ENCODE peak calls at places on chromosomes 11 and 22, in four cellular contexts. B, F, J and U are unnamed samples.
A peak's percentile ranks its signal among the peaks of the same experiment; 100 is the strongest.

GRCh38 chr22:27242111-27242436 is 559.5 kb downstream of the MN1 start:
- DNase-seq in B (no peak), J (no peak), F (no peak), U (no peak)

GRCh38 chr11:123616505-123617198 is 37.8 kb downstream of the SCN3B start:
- DNase-seq in J (no peak), B (no peak), F (no peak), U (no peak)

GRCh38 chr11:28834877-28835276 is 726.7 kb downstream of the METTL15 start:
- DNase-seq in F (peak; percentile 43), B (no peak), J (peak; percentile 55), U (peak; percentile 86)

GRCh38 chr11:85867751-85868150 is 12.6 kb downstream of the CCDC83 start:
- DNase-seq in F (no peak), B (no peak), J (no peak), U (peak; percentile 44)

GRCh38 chr11:122721964-122722266 is 66.4 kb downstream of the UBASH3B start:
- DNase-seq in B (no peak), F (no peak), J (peak; percentile 62), U (no peak)

GRCh38 chr22:27718186-27719032 is 83.1 kb downstream of the MN1 start:
- DNase-seq in F (peak; percentile 47), J (peak; percentile 83), B (peak; percentile 60), U (peak; percentile 96)

GRCh38 chr11:43072096-43072495 is 239.7 kb upstream of the API5 start:
- DNase-seq in F (no peak), J (no peak), B (peak; percentile 30), U (no peak)

GRCh38 chr11:25351091-25351803 is 854.4 kb downstream of the LUZP2 start:
- DNase-seq in B (no peak), J (no peak), F (no peak), U (no peak)

GRCh38 chr11:15166204-15166603 is 51.5 kb downstream of the INSC start:
- DNase-seq in B (no peak), F (no peak), J (no peak), U (no peak)

GRCh38 chr22:17475318-17476212 is 87.7 kb upstream of the SLC25A18 start:
- DNase-seq in B (no peak), J (no peak), F (no peak), U (no peak)

GRCh38 chr11:62842171-62842717 is 2.9 kb upstream of the WDR74 start:
- DNase-seq in B (no peak), F (no peak), J (no peak), U (no peak)

GRCh38 chr22:36221799-36222751 is 17.3 kb downstream of the APOL2 start:
- DNase-seq in B (peak; percentile 67), J (no peak), F (no peak), U (peak; percentile 16)

GRCh38 chr11:2671748-2672147 is 28.0 kb downstream of the KCNQ1OT1 start:
- DNase-seq in J (no peak), F (no peak), B (no peak), U (peak; percentile 37)

GRCh38 chr11:76276773-76277155 is 70.5 kb upstream of the WNT11 start:
- DNase-seq in B (no peak), J (no peak), F (no peak), U (no peak)

GRCh38 chr22:31812977-31813605 is 59.3 kb downstream of the DEPDC5 start:
- DNase-seq in J (no peak), B (no peak), F (no peak), U (no peak)

GRCh38 chr22:28977481-28977971 is 84.1 kb downstream of the C22orf31 start:
- DNase-seq in B (no peak), F (no peak), J (no peak), U (peak; percentile 62)

GRCh38 chr11:971092-971690 is 45.5 kb downstream of the AP2A2 start:
- DNase-seq in B (peak; percentile 39), F (no peak), J (no peak), U (no peak)

GRCh38 chr22:37892566-37893338 is 13.3 kb upstream of the MICALL1 start:
- DNase-seq in J (no peak), F (no peak), B (no peak), U (no peak)

GRCh38 chr11:122656631-122657101 is 1.1 kb downstream of the UBASH3B start:
- DNase-seq in J (no peak), F (no peak), B (peak; percentile 87), U (no peak)

GRCh38 chr11:75815345-75815983 is 454 bp downstream of the UVRAG start:
- DNase-seq in B (peak; percentile 79), J (no peak), F (no peak), U (no peak)

GRCh38 chr11:122751298-122752070 is 86.8 kb upstream of the CRTAM start:
- DNase-seq in F (no peak), J (peak; percentile 22), B (no peak), U (peak; percentile 47)

GRCh38 chr11:131600591-131600990 is 230.2 kb downstream of the NTM start:
- DNase-seq in F (no peak), J (no peak), B (no peak), U (peak; percentile 2)

GRCh38 chr22:45602824-45603301 is 68.8 kb upstream of the ATXN10 start:
- DNase-seq in J (no peak), F (no peak), B (peak; percentile 91), U (no peak)

GRCh38 chr11:45238724-45239123 is 47.4 kb downstream of the SYT13 start:
- DNase-seq in B (no peak), J (peak; percentile 61), F (no peak), U (no peak)

GRCh38 chr11:83909579-83909978 is 623.4 kb upstream of the CCDC90B start:
- DNase-seq in F (no peak), J (no peak), B (no peak), U (no peak)

GRCh38 chr22:27848005-27848404 is 46.4 kb upstream of the MN1 start:
- DNase-seq in B (no peak), F (no peak), J (no peak), U (no peak)

GRCh38 chr11:87445002-87445401 is 407.3 kb downstream of the TMEM135 start:
- DNase-seq in J (peak; percentile 77), F (no peak), B (no peak), U (no peak)

GRCh38 chr11:28529540-28530410 is 421.6 kb downstream of the METTL15 start:
- DNase-seq in B (peak; percentile 45), F (peak; percentile 26), J (peak; percentile 61), U (peak; percentile 62)

GRCh38 chr11:44268073-44268806 is 41.7 kb downstream of the ALX4 start:
- DNase-seq in B (peak; percentile 51), F (no peak), J (no peak), U (no peak)

GRCh38 chr11:34601085-34601444 is 19.8 kb upstream of the EHF start:
- DNase-seq in J (no peak), F (no peak), B (no peak), U (no peak)

GRCh38 chr22:35846804-35847203 is 129.1 kb downstream of the APOL5 start:
- DNase-seq in B (no peak), F (no peak), J (no peak), U (no peak)

GRCh38 chr22:46866591-46866990 is 104.1 kb downstream of the TBC1D22A start:
- DNase-seq in B (peak; percentile 54), F (no peak), J (no peak), U (peak; percentile 83)